ENCODE peak calls at places on chromosomes 6 and 20, in eight cellular contexts. T is PC-3, G is SK-N-SH, E is GM23338, K is MM.1S, Q is OCI-LY7, F is HCT116, L is hepatocyte. Y is an unnamed sample.

GRCh38 chr20:43914697-43915208 is at the start of gene TOX2:
- DNase-seq in T (no peak), G (peak), E (peak), K (peak), Q (no peak), F (no peak), L (peak), Y (peak)

GRCh38 chr20:57414867-57415592 is 23.8 kb downstream of the RBM38 start:
- DNase-seq in T (peak), G (no peak), E (no peak), K (no peak), Q (no peak), F (no peak), L (no peak), Y (no peak)

GRCh38 chr6:66985816-66986215 is 1278.8 kb upstream of the EYS start:
- DNase-seq in T (peak), G (no peak), E (no peak), K (peak), Q (no peak), F (no peak), L (no peak), Y (no peak)

GRCh38 chr20:61263084-61263695 is 11.1 kb downstream of the CDH4 start:
- DNase-seq in T (peak), G (peak), E (peak), K (peak), Q (peak), F (no peak), L (peak), Y (peak)

GRCh38 chr6:2695464-2696095 is 55.1 kb downstream of the MYLK4 start:
- DNase-seq in T (peak), G (no peak), E (peak), K (no peak), Q (peak), F (peak), L (peak), Y (peak)

GRCh38 chr6:90186637-90187361 is 109.8 kb downstream of the BACH2 start:
- DNase-seq in T (no peak), G (no peak), E (peak), K (no peak), Q (peak), F (no peak), L (no peak), Y (no peak)

GRCh38 chr6:7615611-7616383 is 25.8 kb downstream of the SNRNP48 start:
- DNase-seq in T (peak), G (peak), E (peak), K (peak), Q (peak), F (peak), L (peak), Y (peak)

GRCh38 chr6:89818977-89819335 is 638 bp downstream of the MDN1 start:
- DNase-seq in T (peak), G (no peak), E (peak), K (peak), Q (peak), F (no peak), L (peak), Y (peak)

GRCh38 chr20:51525241-51526104 is 17.0 kb downstream of the NFATC2 start:
- DNase-seq in T (no peak), G (no peak), E (no peak), K (no peak), Q (peak), F (no peak), L (no peak), Y (no peak)

GRCh38 chr6:53671111-53671510 is 5.6 kb upstream of the KLHL31 start:
- DNase-seq in T (no peak), G (no peak), E (no peak), K (no peak), Q (no peak), F (no peak), L (no peak), Y (no peak)

GRCh38 chr6:110334425-110335158 is 23.6 kb downstream of the METTL24 start:
- DNase-seq in T (no peak), G (no peak), E (no peak), K (no peak), Q (no peak), F (no peak), L (no peak), Y (no peak)

GRCh38 chr20:51447097-51447764 is 95.3 kb downstream of the NFATC2 start:
- DNase-seq in T (peak), G (no peak), E (peak), K (no peak), Q (no peak), F (peak), L (peak), Y (peak)

GRCh38 chr20:46049815-46050214 is 20.8 kb downstream of the SLC12A5 start:
- DNase-seq in T (no peak), G (no peak), E (no peak), K (no peak), Q (no peak), F (no peak), L (no peak), Y (no peak)

GRCh38 chr20:60630609-60631008 is 621.5 kb upstream of the CDH4 start:
- DNase-seq in T (no peak), G (no peak), E (no peak), K (no peak), Q (no peak), F (no peak), L (no peak), Y (peak)

GRCh38 chr6:160767019-160767646 is 65.1 kb downstream of the PLG start:
- DNase-seq in T (peak), G (peak), E (peak), K (peak), Q (peak), F (no peak), L (peak), Y (peak)

GRCh38 chr20:17653835-17654648 is 28.0 kb downstream of the RRBP1 start:
- DNase-seq in T (no peak), G (no peak), E (no peak), K (no peak), Q (no peak), F (no peak), L (no peak), Y (no peak)

GRCh38 chr6:167422934-167423333 is 98.0 kb downstream of the TTLL2 start:
- DNase-seq in T (no peak), G (peak), E (no peak), K (no peak), Q (no peak), F (no peak), L (no peak), Y (no peak)

GRCh38 chr6:26133730-26134129 is 46.5 kb downstream of the HFE start:
- DNase-seq in T (no peak), G (no peak), E (no peak), K (no peak), Q (no peak), F (no peak), L (no peak), Y (no peak)

GRCh38 chr6:139373928-139374356 is 506 bp downstream of the CITED2 start:
- DNase-seq in T (no peak), G (no peak), E (no peak), K (no peak), Q (no peak), F (no peak), L (no peak), Y (no peak)

GRCh38 chr20:61753196-61753942 is 312.3 kb downstream of the TAF4 start:
- DNase-seq in T (no peak), G (no peak), E (no peak), K (peak), Q (no peak), F (no peak), L (peak), Y (no peak)

GRCh38 chr20:62258499-62259293 is 20.4 kb downstream of the OSBPL2 start:
- DNase-seq in T (peak), G (no peak), E (no peak), K (no peak), Q (no peak), F (no peak), L (no peak), Y (no peak)

GRCh38 chr20:36368869-36369268 is 62.7 kb downstream of the DLGAP4 start:
- DNase-seq in T (no peak), G (no peak), E (no peak), K (no peak), Q (no peak), F (no peak), L (no peak), Y (no peak)

GRCh38 chr20:62069741-62070216 is 4.1 kb upstream of the TAF4 start:
- DNase-seq in T (peak), G (no peak), E (no peak), K (no peak), Q (no peak), F (no peak), L (peak), Y (no peak)

GRCh38 chr6:164069352-164070022 is 655.0 kb downstream of the QKI start:
- DNase-seq in T (no peak), G (no peak), E (no peak), K (no peak), Q (no peak), F (no peak), L (no peak), Y (peak)

GRCh38 chr6:99424022-99424421 is 1.1 kb downstream of the PNISR start:
- DNase-seq in T (no peak), G (no peak), E (no peak), K (no peak), Q (no peak), F (no peak), L (no peak), Y (no peak)

GRCh38 chr20:19583532-19584175 is 174.4 kb upstream of the RIN2 start:
- DNase-seq in T (peak), G (peak), E (peak), K (peak), Q (peak), F (peak), L (peak), Y (peak)

GRCh38 chr6:151627689-151628444 is 134.1 kb downstream of the CCDC170 start:
- DNase-seq in T (peak), G (no peak), E (no peak), K (no peak), Q (no peak), F (peak), L (peak), Y (no peak)

GRCh38 chr6:89520730-89521129 is 87.8 kb downstream of the ANKRD6 start:
- DNase-seq in T (no peak), G (no peak), E (no peak), K (no peak), Q (no peak), F (no peak), L (no peak), Y (no peak)

GRCh38 chr20:47453167-47453782 is 48.4 kb upstream of the NCOA3 start:
- DNase-seq in T (peak), G (no peak), E (no peak), K (peak), Q (peak), F (peak), L (peak), Y (no peak)

GRCh38 chr6:147508073-147508870 is at the start of gene SAMD5:
- DNase-seq in T (peak), G (peak), E (peak), K (no peak), Q (no peak), F (peak), L (peak), Y (peak)

GRCh38 chr6:124722479-124722878 is 239.8 kb upstream of the RNF217 start:
- DNase-seq in T (no peak), G (no peak), E (peak), K (no peak), Q (no peak), F (no peak), L (no peak), Y (no peak)

GRCh38 chr6:63348836-63349235 is 29.1 kb upstream of the LGSN start:
- DNase-seq in T (peak), G (no peak), E (no peak), K (no peak), Q (no peak), F (no peak), L (no peak), Y (no peak)

GRCh38 chr6:63352587-63353281 is 33.0 kb upstream of the LGSN start:
- DNase-seq in T (peak), G (peak), E (peak), K (peak), Q (peak), F (peak), L (peak), Y (peak)

GRCh38 chr6:63353282-63353630 is 33.5 kb upstream of the LGSN start:
- DNase-seq in T (no peak), G (no peak), E (no peak), K (no peak), Q (no peak), F (no peak), L (no peak), Y (no peak)

GRCh38 chr6:63349401-63349800 is 29.6 kb upstream of the LGSN start:
- DNase-seq in T (no peak), G (no peak), E (no peak), K (no peak), Q (no peak), F (no peak), L (no peak), Y (no peak)

GRCh38 chr6:63351995-63352586 is 32.3 kb upstream of the LGSN start:
- DNase-seq in T (peak), G (no peak), E (peak), K (peak), Q (peak), F (peak), L (peak), Y (no peak)
- TF ChIP-seq EZH2phosphoT487 in T (no peak), G (no peak), E (no peak), K (no peak), Q (no peak), F (no peak), L (no peak), Y (no peak)

GRCh38 chr6:122681715-122682114 is 71.5 kb downstream of the PKIB start:
- DNase-seq in T (no peak), G (no peak), E (no peak), K (no peak), Q (no peak), F (no peak), L (no peak), Y (no peak)
- TF ChIP-seq CTCF in T (peak), G (no peak), E (no peak), K (no peak), Q (no peak), F (no peak), L (no peak), Y (no peak)

GRCh38 chr6:29759457-29759856 is 36.2 kb downstream of the HLA-F start:
- DNase-seq in T (no peak), G (no peak), E (peak), K (no peak), Q (peak), F (peak), L (no peak), Y (no peak)
- TF ChIP-seq EZH2phosphoT487 in T (no peak), G (no peak), E (no peak), K (no peak), Q (no peak), F (no peak), L (no peak), Y (no peak)

GRCh38 chr20:37897008-37897548 is 5.8 kb upstream of the VSTM2L start:
- DNase-seq in T (no peak), G (peak), E (peak), K (no peak), Q (peak), F (no peak), L (no peak), Y (peak)
- TF ChIP-seq CTCF in T (peak), G (peak), E (peak), K (no peak), Q (peak), F (no peak), L (peak), Y (peak)

DNA sequence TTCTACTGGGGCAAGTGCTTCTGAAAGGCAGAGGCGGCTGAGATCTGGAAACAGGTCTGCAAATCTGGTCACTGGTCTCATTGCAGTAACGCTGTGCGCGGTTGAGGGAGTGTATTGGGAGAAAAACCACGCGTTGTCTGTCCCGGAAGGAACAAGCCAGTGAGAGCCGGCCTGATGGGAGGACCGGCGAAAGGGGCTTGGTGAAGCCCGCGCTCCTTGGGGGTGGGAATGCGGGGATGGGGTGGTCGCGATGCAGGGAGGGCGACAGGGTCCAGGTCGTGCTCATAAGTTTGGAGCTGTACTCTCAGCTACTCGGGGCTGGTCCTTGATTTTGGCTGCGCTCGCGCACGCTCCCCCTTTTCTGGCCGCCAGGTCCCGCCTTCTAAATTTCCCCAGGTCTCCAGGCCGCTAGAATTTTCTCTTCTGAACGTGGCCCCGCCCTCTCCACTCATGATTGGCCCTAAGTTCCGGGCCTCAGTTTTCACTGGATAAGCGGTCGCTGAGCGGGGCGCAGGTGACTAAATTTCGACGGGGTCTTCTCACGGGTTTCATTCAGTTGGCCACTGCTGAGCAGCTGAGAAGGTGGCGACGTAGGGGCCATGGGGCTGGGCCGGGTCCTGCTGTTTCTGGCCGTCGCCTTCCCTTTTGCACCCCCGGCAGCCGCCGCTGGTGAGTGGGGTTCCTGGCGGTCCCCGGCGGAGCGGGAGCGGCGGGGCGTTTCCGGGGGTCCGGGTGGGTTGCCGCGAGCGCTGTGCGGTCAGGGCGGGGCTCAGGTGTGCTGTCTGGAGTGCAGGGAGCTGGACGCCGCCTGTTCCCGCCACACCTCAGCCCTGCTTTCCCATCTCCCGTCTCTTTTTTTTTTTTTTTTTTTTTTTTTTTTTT is at the start of gene MICB:
- DNase-seq in T (peak), G (peak), E (peak), K (peak), Q (peak), F (peak), L (peak), Y (peak)
- TF ChIP-seq EZH2phosphoT487 in T (no peak), G (no peak), E (no peak), K (no peak), Q (no peak), F (no peak), L (no peak), Y (peak)

DNA sequence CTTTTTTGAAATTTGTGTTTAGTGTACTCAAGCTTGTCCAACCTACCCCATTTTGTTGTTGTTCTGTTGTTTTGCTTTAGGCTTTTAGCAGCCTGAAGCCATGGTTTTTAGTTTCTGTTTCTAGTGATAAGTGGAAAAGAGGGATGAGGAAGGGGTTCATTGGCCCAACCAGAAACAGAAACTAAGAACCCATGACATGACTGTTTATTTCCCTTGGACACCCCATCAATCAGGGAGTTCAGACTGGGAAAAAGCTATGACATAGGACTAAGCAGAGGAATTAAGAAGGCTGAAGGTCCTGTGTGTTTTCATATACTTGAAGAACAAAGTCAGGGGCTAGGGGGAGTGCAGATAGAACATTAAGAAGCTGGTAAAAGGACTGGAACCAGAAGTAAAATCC is 194.5 kb upstream of the THEMIS start:
- DNase-seq in T (no peak), G (no peak), E (no peak), K (no peak), Q (no peak), F (no peak), L (no peak), Y (no peak)
- TF ChIP-seq CTCF in T (no peak), G (no peak), E (no peak), K (no peak), Q (no peak), F (no peak), L (no peak), Y (no peak)

GRCh38 chr6:93468291-93468690 is 48.9 kb upstream of the EPHA7 start:
- DNase-seq in T (peak), G (no peak), E (peak), K (peak), Q (no peak), F (no peak), L (peak), Y (peak)
- TF ChIP-seq EZH2phosphoT487 in T (no peak), G (no peak), E (no peak), K (peak), Q (no peak), F (no peak), L (no peak), Y (peak)

GRCh38 chr6:71886184-71887005 is at the start of gene RIMS1:
- DNase-seq in T (no peak), G (peak), E (peak), K (peak), Q (no peak), F (no peak), L (peak), Y (peak)
- TF ChIP-seq CTCF in T (no peak), G (peak), E (peak), K (peak), Q (no peak), F (no peak), L (peak), Y (peak)

Y was measured in neural progenitor cell.